ENCODE peak calls at places on chromosomes 12 and 14, in seven cellular contexts. A is CD8-positive, alpha-beta T cell; I is lower leg skin; L is coronary artery; F is brain microvascular endothelial cell; S is HFF-Myc; U is right cardiac atrium. H is an unnamed sample.

GRCh38 chr12:3313655-3314305 is 177.2 kb upstream of the PRMT8 start:
- DNase-seq in A (peak; percentile 27), I (no peak), F (no peak), S (no peak), L (no peak), U (peak; percentile 70), H (no peak)

GRCh38 chr12:105590571-105590970 is 260.1 kb downstream of the C12orf75 start:
- DNase-seq in U (no peak), I (no peak), L (no peak), S (no peak), F (no peak), A (no peak), H (no peak)

GRCh38 chr12:6092784-6093722 is 31.4 kb downstream of the VWF start:
- DNase-seq in U (no peak), L (peak; percentile 86), A (no peak), I (no peak), S (peak; percentile 67), F (peak; percentile 80), H (no peak)

GRCh38 chr14:23146423-23146910 is 27.4 kb upstream of the CEBPE start:
- DNase-seq in F (no peak), U (no peak), S (no peak), A (no peak), I (no peak), L (no peak), H (no peak)

GRCh38 chr12:104930388-104931326 is 27.4 kb downstream of the SLC41A2 start:
- DNase-seq in A (no peak), I (no peak), S (no peak), U (no peak), F (peak; percentile 73), L (no peak), H (no peak)

GRCh38 chr12:123905319-123905925 is 67.2 kb downstream of the CCDC92 start:
- DNase-seq in F (peak; percentile 76), L (no peak), S (peak; percentile 64), U (no peak), A (peak; percentile 47), I (peak; percentile 62), H (no peak)

GRCh38 chr12:8064131-8064530 is 2.0 kb downstream of the C3AR1 start:
- DNase-seq in A (no peak), F (no peak), L (no peak), S (no peak), U (no peak), I (no peak), H (no peak)

GRCh38 chr12:55188974-55189556 is 31.8 kb upstream of the OR10A7 start:
- DNase-seq in L (no peak), I (peak; percentile 19), S (peak; percentile 73), F (peak; percentile 74), A (no peak), U (no peak), H (no peak)

GRCh38 chr12:49552014-49552413 is 13.2 kb downstream of the KCNH3 start:
- DNase-seq in F (no peak), U (no peak), S (no peak), L (peak; percentile 84), A (no peak), I (peak; percentile 44), H (peak; percentile 49)

GRCh38 chr12:19801941-19802340 is 362.6 kb downstream of the AEBP2 start:
- DNase-seq in A (no peak), I (no peak), U (no peak), F (no peak), L (no peak), S (no peak), H (no peak)

GRCh38 chr12:32445356-32445755 is 46.0 kb downstream of the FGD4 start:
- DNase-seq in U (no peak), S (no peak), L (no peak), I (no peak), F (no peak), A (no peak), H (no peak)

GRCh38 chr12:49664591-49665146 is 41.3 kb downstream of the PRPF40B start:
- DNase-seq in S (no peak), F (no peak), A (no peak), L (no peak), I (no peak), U (no peak), H (peak; percentile 60)

GRCh38 chr14:52706286-52706685 is 714 bp upstream of the PSMC6 start:
- DNase-seq in A (peak; percentile 54), L (no peak), F (no peak), I (no peak), U (no peak), S (no peak), H (no peak)
- H3K4me3 ChIP-seq in A (peak overlapping the region; percentile 69), L (peak overlapping the region; percentile 91), F (peak overlapping the region; percentile 79), I (no peak overlapping the region), U (peak overlapping the region; percentile 71), S (peak overlapping the region; percentile 96), H (peak overlapping the region; percentile 76)

GRCh38 chr12:107318804-107319535 is 225.6 kb upstream of the CRY1 start:
- DNase-seq in S (no peak), I (no peak), F (peak; percentile 50), U (peak; percentile 50), L (no peak), A (peak; percentile 30), H (no peak)

GRCh38 chr12:107319536-107320030 is 226.2 kb upstream of the CRY1 start:
- DNase-seq in I (no peak), A (peak; percentile 51), L (no peak), U (no peak), F (no peak), S (no peak), H (no peak)

GRCh38 chr12:107320031-107320928 is 226.9 kb upstream of the CRY1 start:
- DNase-seq in F (peak; percentile 45), S (no peak), U (peak; percentile 78), L (no peak), A (peak; percentile 88), I (peak; percentile 74), H (peak; percentile 19)

GRCh38 chr12:107318554-107318803 is 225.1 kb upstream of the CRY1 start:
- DNase-seq in I (no peak), L (no peak), S (no peak), A (no peak), F (no peak), U (no peak), H (no peak)

GRCh38 chr12:107317751-107318553 is 224.6 kb upstream of the CRY1 start:
- DNase-seq in I (peak; percentile 75), U (peak; percentile 90), A (peak; percentile 92), L (no peak), F (peak; percentile 86), S (peak; percentile 27), H (peak; percentile 69)
- H3K4me3 ChIP-seq in I (no peak overlapping the region), U (peak overlapping the region; percentile 59), A (peak overlapping the region; percentile 69), L (peak overlapping the region; percentile 63), F (peak overlapping the region; percentile 67), S (peak overlapping the region; percentile 33), H (peak overlapping the region; percentile 21)

GRCh38 chr12:14394317-14395058 is 29.0 kb downstream of the ATF7IP start:
- DNase-seq in F (peak; percentile 78), I (peak; percentile 45), A (peak; percentile 52), S (peak; percentile 71), U (no peak), L (no peak), H (no peak)
- H3K4me3 ChIP-seq in F (no peak overlapping the region), I (no peak overlapping the region), A (no peak overlapping the region), S (no peak overlapping the region), U (peak overlapping the region; percentile 14), L (peak overlapping the region; percentile 55), H (peak overlapping the region; percentile 5)

GRCh38 chr14:104140463-104141331 is 2.3 kb downstream of the KIF26A start:
- DNase-seq in L (no peak), I (no peak), F (no peak), U (peak; percentile 50), S (no peak), A (peak; percentile 11), H (no peak)

GRCh38 chr14:104139460-104140212 is 1.2 kb downstream of the KIF26A start:
- DNase-seq in U (peak; percentile 57), I (no peak), F (no peak), S (no peak), L (no peak), A (peak; percentile 9), H (peak; percentile 62)

GRCh38 chr14:104138891-104139459 is 588 bp downstream of the KIF26A start:
- DNase-seq in I (no peak), F (no peak), A (peak; percentile 15), U (peak; percentile 65), S (no peak), L (no peak), H (peak; percentile 30)

GRCh38 chr14:104141621-104142091 is 3.3 kb downstream of the KIF26A start:
- DNase-seq in F (no peak), I (no peak), L (no peak), S (no peak), U (peak; percentile 46), A (peak; percentile 14), H (peak; percentile 10)

GRCh38 chr14:104140213-104140462 is 1.8 kb downstream of the KIF26A start:
- DNase-seq in S (no peak), U (peak; percentile 63), L (no peak), F (no peak), I (no peak), A (no peak), H (no peak)
- H3K4me3 ChIP-seq in S (peak overlapping the region; percentile 65), U (peak overlapping the region; percentile 75), L (no peak overlapping the region), F (no peak overlapping the region), I (no peak overlapping the region), A (no peak overlapping the region), H (no peak overlapping the region)

GRCh38 chr14:93962701-93963601 is 13.4 kb downstream of the ASB2 start:
- DNase-seq in U (peak; percentile 38), F (no peak), A (peak; percentile 67), I (no peak), L (no peak), S (no peak), H (no peak)
- H3K4me3 ChIP-seq in U (no peak overlapping the region), F (no peak overlapping the region), A (no peak overlapping the region), I (no peak overlapping the region), L (no peak overlapping the region), S (no peak overlapping the region), H (no peak overlapping the region)

DNA sequence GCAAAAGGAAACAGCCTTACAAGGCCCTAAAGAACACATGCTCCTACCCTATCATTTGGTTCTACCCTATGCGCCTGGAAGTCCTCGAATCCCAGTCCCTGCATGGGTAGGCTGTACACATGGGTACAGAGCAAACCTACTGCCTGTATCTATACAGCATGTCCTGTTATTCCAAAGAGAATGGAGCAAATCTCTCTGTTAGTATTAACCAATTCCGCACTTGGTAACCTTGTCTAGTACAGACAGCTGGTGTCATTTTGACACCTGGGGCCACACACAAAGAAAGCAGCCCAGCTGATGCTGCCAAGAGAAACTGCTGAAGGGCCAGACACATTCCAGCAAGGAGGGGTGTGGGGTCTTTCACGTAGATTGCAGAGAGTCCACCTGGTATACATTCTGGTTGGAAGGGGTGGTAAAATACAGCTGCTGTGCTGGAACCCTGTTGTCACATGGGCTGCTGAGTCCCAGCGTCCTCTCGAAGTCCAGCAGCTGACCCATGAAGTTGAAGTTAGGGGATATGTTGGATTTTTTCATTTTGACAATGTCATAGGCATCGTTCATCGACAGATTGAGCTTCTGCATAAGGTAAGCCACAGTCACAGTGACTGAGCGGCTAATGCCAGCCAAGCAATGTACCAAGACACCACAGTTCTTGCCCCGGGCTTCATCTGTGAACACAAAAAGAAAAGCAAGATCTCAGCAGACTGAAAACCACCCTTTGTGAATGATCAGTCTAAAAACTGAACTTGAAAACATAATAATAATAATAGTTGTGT is 3.2 kb downstream of the DUSP6 start:
- DNase-seq in A (no peak), S (no peak), F (peak; percentile 2), L (no peak), U (no peak), I (no peak), H (no peak)
- H3K4me3 ChIP-seq in A (no peak overlapping the region), S (peak overlapping the region; percentile 82), F (peak overlapping the region; percentile 100), L (peak overlapping the region; percentile 97), U (peak overlapping the region; percentile 60), I (no peak overlapping the region), H (peak overlapping the region; percentile 83)

H was measured in heart right ventricle.